ENCODE peak calls at places on chromosomes 16 and 17, in ten cellular contexts. L, A, J, V, R, F, N, I, S and T are unnamed samples.

GRCh38 chr16:63185235-63185780 is 1149.1 kb upstream of the CDH8 start:
- DNase-seq in L (no peak), A (no peak), J (no peak), V (no peak), R (no peak), F (no peak), N (no peak), I (no peak), S (no peak), T (no peak)

GRCh38 chr17:60039509-60040442 is 38.9 kb downstream of the HEATR6 start:
- DNase-seq in L (no peak), A (no peak), J (no peak), V (no peak), R (no peak), F (no peak), N (no peak), I (no peak), S (no peak), T (no peak)

GRCh38 chr16:65959978-65960377 is 406.5 kb upstream of the CDH5 start:
- DNase-seq in L (no peak), A (peak; percentile 29), J (no peak), V (no peak), R (no peak), F (no peak), N (no peak), I (no peak), S (no peak), T (peak; percentile 39)

GRCh38 chr16:24508614-24509013 is 30.8 kb upstream of the RBBP6 start:
- DNase-seq in L (peak; percentile 58), A (peak; percentile 79), J (no peak), V (no peak), R (no peak), F (no peak), N (no peak), I (no peak), S (no peak), T (peak; percentile 76)

GRCh38 chr17:56834380-56835258 is 668 bp downstream of the DGKE start:
- DNase-seq in L (no peak), A (peak; percentile 24), J (no peak), V (peak; percentile 64), R (peak; percentile 36), F (peak; percentile 87), N (peak; percentile 72), I (peak; percentile 41), S (peak; percentile 60), T (no peak)

GRCh38 chr17:65297384-65297783 is 160.2 kb downstream of the RGS9 start:
- DNase-seq in L (no peak), A (peak; percentile 60), J (no peak), V (no peak), R (no peak), F (no peak), N (no peak), I (no peak), S (no peak), T (peak; percentile 38)

GRCh38 chr17:75552847-75553552 is 27.5 kb downstream of the LLGL2 start:
- DNase-seq in L (no peak), A (peak; percentile 28), J (no peak), V (no peak), R (no peak), F (peak; percentile 91), N (no peak), I (peak; percentile 37), S (peak; percentile 69), T (no peak)

GRCh38 chr17:7881655-7882054 is 6.9 kb upstream of the CHD3 start:
- DNase-seq in L (no peak), A (no peak), J (no peak), V (no peak), R (no peak), F (no peak), N (no peak), I (no peak), S (no peak), T (no peak)

GRCh38 chr17:9294661-9295210 is 273.4 kb downstream of the NTN1 start:
- DNase-seq in L (no peak), A (no peak), J (no peak), V (no peak), R (no peak), F (no peak), N (no peak), I (no peak), S (no peak), T (no peak)

GRCh38 chr17:49680314-49680713 is 2.4 kb upstream of the SPOP start:
- DNase-seq in L (no peak), A (no peak), J (no peak), V (no peak), R (no peak), F (no peak), N (no peak), I (no peak), S (no peak), T (no peak)

DNA sequence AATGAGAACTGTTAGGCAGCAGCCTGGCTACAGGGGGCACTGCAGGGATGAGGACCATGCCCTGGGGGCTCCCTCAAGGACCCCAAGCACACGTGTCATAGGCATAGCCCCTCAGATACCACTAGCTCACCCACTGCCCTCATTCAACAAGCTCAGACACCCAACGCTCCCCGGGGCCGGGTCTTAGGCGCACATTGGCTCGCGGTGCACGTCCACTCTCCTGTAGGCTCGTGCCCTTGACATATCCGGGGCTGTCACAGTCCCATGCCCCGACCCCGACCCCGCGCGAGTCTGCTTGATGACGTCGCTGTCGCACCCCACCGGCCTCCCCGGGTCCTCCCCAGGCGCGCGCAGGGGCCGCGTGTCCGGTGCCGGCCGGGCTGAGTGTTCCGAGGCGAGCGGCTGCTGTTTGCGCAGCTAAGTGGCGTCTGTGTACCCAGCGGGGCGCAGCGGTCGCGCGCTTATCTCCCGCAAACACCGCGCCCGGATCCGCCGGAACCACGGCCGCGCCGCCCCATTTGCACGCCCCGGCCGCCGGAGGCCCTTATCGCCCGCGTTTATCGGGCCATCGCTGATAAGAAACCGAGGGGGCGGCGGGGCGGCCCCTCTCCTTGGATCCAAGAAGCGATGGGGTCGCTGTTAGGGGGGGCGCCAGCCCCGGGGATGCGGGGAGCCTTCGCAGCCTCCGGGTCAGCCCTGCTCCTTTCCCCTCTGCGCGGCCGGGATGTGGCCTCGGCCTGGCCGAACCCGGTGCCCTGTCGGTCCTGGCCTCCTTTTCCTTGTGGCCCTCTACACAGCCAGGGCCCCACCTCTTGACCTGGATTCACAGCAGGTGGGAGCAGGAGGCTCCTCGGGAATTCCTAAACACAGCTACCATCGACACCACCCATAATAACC is 20.7 kb upstream of the NAGS start:
- DNase-seq in L (no peak), A (no peak), J (no peak), V (peak; percentile 84), R (peak; percentile 21), F (peak; percentile 51), N (peak; percentile 38), I (no peak), S (peak; percentile 54), T (no peak)
- TF ChIP-seq CTCF in L (peak; percentile 16), A (peak; percentile 33), J (no peak), V (no peak), R (peak; percentile 6), F (peak; percentile 54), N (no peak), I (no peak), S (peak; percentile 43), T (no peak)

DNA sequence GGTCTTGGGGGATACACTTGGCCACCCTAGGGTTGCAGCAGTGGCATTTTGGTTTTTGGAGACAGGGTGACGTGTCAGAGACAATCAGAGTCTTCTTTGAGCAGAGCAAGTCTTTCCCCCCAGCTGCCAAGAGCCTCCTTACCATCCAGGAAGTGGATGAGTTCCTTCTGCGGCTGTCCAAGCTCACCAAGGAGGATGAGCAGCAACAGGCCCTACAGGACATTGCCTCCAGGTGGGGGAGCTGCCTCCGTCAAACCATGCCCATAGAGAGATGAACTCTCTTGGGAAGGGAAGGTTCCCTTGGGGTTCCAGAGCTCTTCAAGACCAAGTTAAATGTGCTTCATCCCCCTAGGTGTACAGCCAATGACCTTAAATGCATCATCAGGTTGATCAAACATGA is 11.3 kb downstream of the LIG3 start:
- DNase-seq in L (no peak), A (no peak), J (no peak), V (no peak), R (no peak), F (no peak), N (no peak), I (no peak), S (no peak), T (no peak)
- H3K4me3 ChIP-seq in L (no peak overlapping the region), A (no peak overlapping the region), J (no peak overlapping the region), V (no peak overlapping the region), R (no peak overlapping the region), F (no peak overlapping the region), N (no peak overlapping the region), I (no peak overlapping the region), S (no peak overlapping the region), T (no peak overlapping the region)

DNA sequence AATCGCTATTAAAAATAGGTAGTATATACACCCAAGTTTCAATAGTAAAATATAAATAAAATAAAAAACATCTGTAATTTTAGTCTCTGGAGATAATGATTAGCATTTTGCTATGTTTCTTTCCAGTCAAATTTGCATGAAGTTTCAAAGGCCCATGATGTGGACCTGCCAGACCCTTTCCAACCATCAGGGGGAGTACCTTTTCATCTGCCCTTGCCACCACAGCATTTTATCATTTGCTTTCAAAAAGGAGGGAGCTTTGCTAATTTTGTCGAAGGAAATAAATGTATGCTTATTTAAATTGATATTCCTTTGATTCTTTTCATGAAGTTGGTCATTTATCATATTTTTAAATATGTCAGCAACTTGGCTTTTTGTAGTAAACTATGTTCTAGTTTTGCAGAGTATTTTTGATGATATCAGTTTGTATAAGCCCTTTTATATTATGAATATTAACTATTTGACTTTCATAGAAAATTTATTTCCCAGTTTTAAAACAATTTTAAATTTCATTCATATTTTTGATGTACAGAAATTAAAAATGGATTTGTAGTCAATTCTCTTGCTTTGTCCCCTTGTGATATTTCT is 115.2 kb upstream of the NETO2 start:
- DNase-seq in L (no peak), A (peak; percentile 44), J (no peak), V (no peak), R (no peak), F (no peak), N (no peak), I (no peak), S (peak; percentile 8), T (peak; percentile 20)
- TF ChIP-seq CTCF in L (peak; percentile 63), A (peak; percentile 85), J (no peak), V (peak; percentile 44), R (peak; percentile 58), F (peak; percentile 61), N (peak; percentile 39), I (no peak), S (peak; percentile 85), T (peak; percentile 80)

GRCh38 chr16:3150346-3151218 is 15.8 kb downstream of the ZNF213 start:
- DNase-seq in L (no peak), A (peak; percentile 96), J (peak; percentile 91), V (peak; percentile 98), R (peak; percentile 94), F (peak; percentile 95), N (peak; percentile 98), I (peak; percentile 94), S (peak; percentile 97), T (peak; percentile 96)

GRCh38 chr16:3147757-3148104 is 12.9 kb downstream of the ZNF213 start:
- DNase-seq in L (no peak), A (no peak), J (no peak), V (no peak), R (no peak), F (no peak), N (no peak), I (no peak), S (no peak), T (no peak)

GRCh38 chr16:3148256-3149192 is 13.7 kb downstream of the ZNF213 start:
- DNase-seq in L (no peak), A (no peak), J (no peak), V (no peak), R (no peak), F (no peak), N (no peak), I (no peak), S (no peak), T (no peak)

GRCh38 chr16:3149630-3150345 is 15.0 kb downstream of the ZNF213 start:
- DNase-seq in L (no peak), A (peak; percentile 67), J (no peak), V (peak; percentile 73), R (peak; percentile 79), F (peak; percentile 76), N (peak; percentile 83), I (peak; percentile 63), S (peak; percentile 77), T (peak; percentile 39)

GRCh38 chr16:3149193-3149530 is 14.3 kb downstream of the ZNF213 start:
- DNase-seq in L (no peak), A (no peak), J (no peak), V (no peak), R (no peak), F (no peak), N (no peak), I (no peak), S (no peak), T (no peak)
- H3K4me3 ChIP-seq in L (no peak overlapping the region), A (no peak overlapping the region), J (peak overlapping the region; percentile 67), V (peak overlapping the region; percentile 62), R (no peak overlapping the region), F (peak overlapping the region; percentile 64), N (peak overlapping the region; percentile 48), I (no peak overlapping the region), S (no peak overlapping the region), T (no peak overlapping the region)